ENCODE peak calls at places on chromosome 13, in nine cellular contexts. One of them, this sample, is unnamed.

GRCh38 chr13:91381371-91381770 is 17.1 kb upstream of the GPC5 start:
- DNase-seq in Karpas-422: peak
- DNase-seq in GM04503: no peak
- DNase-seq in cerebellar nuclear complex: no peak
- DNase-seq in NCI-H1092: no peak
- DNase-seq in kidney tubule cell: peak
- DNase-seq in cardiac muscle cell: peak
- DNase-seq in stimulated activated CD8-positive, alpha-beta memory T cell treated with anti-CD3 and anti-CD28 coated beads, Interleukin-12 subunit alpha, Interleukin-12 subunit beta, amount 100 ng/mL, for 4 hours: no peak
- DNase-seq in pancreas: no peak
- DNase-seq in this sample: no peak

GRCh38 chr13:24668955-24669354 is 11.3 kb upstream of the ATP12A start:
- DNase-seq in GM04503: no peak
- DNase-seq in cardiac muscle cell: no peak
- DNase-seq in Karpas-422: peak
- DNase-seq in cerebellar nuclear complex: no peak
- DNase-seq in NCI-H1092: no peak
- DNase-seq in stimulated activated CD8-positive, alpha-beta memory T cell treated with anti-CD3 and anti-CD28 coated beads, Interleukin-12 subunit alpha, Interleukin-12 subunit beta, amount 100 ng/mL, for 4 hours: no peak
- DNase-seq in kidney tubule cell: peak
- DNase-seq in pancreas: peak
- DNase-seq in this sample: no peak

GRCh38 chr13:31631071-31631470 is 108.3 kb upstream of the RXFP2 start:
- DNase-seq in NCI-H1092: no peak
- DNase-seq in GM04503: no peak
- DNase-seq in cardiac muscle cell: no peak
- DNase-seq in cerebellar nuclear complex: no peak
- DNase-seq in stimulated activated CD8-positive, alpha-beta memory T cell treated with anti-CD3 and anti-CD28 coated beads, Interleukin-12 subunit alpha, Interleukin-12 subunit beta, amount 100 ng/mL, for 4 hours: no peak
- DNase-seq in kidney tubule cell: no peak
- DNase-seq in Karpas-422: no peak
- DNase-seq in pancreas: no peak
- DNase-seq in this sample: no peak

GRCh38 chr13:109655206-109655600 is 131.2 kb downstream of the IRS2 start:
- DNase-seq in GM04503: no peak
- DNase-seq in stimulated activated CD8-positive, alpha-beta memory T cell treated with anti-CD3 and anti-CD28 coated beads, Interleukin-12 subunit alpha, Interleukin-12 subunit beta, amount 100 ng/mL, for 4 hours: no peak
- DNase-seq in pancreas: no peak
- DNase-seq in cerebellar nuclear complex: no peak
- DNase-seq in kidney tubule cell: no peak
- DNase-seq in cardiac muscle cell: no peak
- DNase-seq in NCI-H1092: no peak
- DNase-seq in Karpas-422: no peak
- DNase-seq in this sample: no peak

GRCh38 chr13:92716749-92717148 is 509.9 kb upstream of the GPC6 start:
- DNase-seq in cardiac muscle cell: no peak
- DNase-seq in Karpas-422: no peak
- DNase-seq in pancreas: no peak
- DNase-seq in stimulated activated CD8-positive, alpha-beta memory T cell treated with anti-CD3 and anti-CD28 coated beads, Interleukin-12 subunit alpha, Interleukin-12 subunit beta, amount 100 ng/mL, for 4 hours: no peak
- DNase-seq in GM04503: no peak
- DNase-seq in cerebellar nuclear complex: no peak
- DNase-seq in NCI-H1092: no peak
- DNase-seq in kidney tubule cell: peak
- DNase-seq in this sample: no peak

GRCh38 chr13:83975668-83976165 is 93.4 kb upstream of the SLITRK1 start:
- DNase-seq in cerebellar nuclear complex: no peak
- DNase-seq in NCI-H1092: no peak
- DNase-seq in stimulated activated CD8-positive, alpha-beta memory T cell treated with anti-CD3 and anti-CD28 coated beads, Interleukin-12 subunit alpha, Interleukin-12 subunit beta, amount 100 ng/mL, for 4 hours: no peak
- DNase-seq in GM04503: no peak
- DNase-seq in Karpas-422: no peak
- DNase-seq in kidney tubule cell: no peak
- DNase-seq in pancreas: no peak
- DNase-seq in cardiac muscle cell: no peak
- DNase-seq in this sample: no peak

GRCh38 chr13:84096221-84096620 is 213.9 kb upstream of the SLITRK1 start:
- DNase-seq in kidney tubule cell: no peak
- DNase-seq in Karpas-422: no peak
- DNase-seq in stimulated activated CD8-positive, alpha-beta memory T cell treated with anti-CD3 and anti-CD28 coated beads, Interleukin-12 subunit alpha, Interleukin-12 subunit beta, amount 100 ng/mL, for 4 hours: no peak
- DNase-seq in pancreas: no peak
- DNase-seq in cardiac muscle cell: no peak
- DNase-seq in cerebellar nuclear complex: no peak
- DNase-seq in NCI-H1092: no peak
- DNase-seq in GM04503: no peak
- DNase-seq in this sample: no peak

GRCh38 chr13:39406688-39407087 is 196.3 kb downstream of the LHFPL6 start:
- DNase-seq in Karpas-422: peak
- DNase-seq in cardiac muscle cell: no peak
- DNase-seq in stimulated activated CD8-positive, alpha-beta memory T cell treated with anti-CD3 and anti-CD28 coated beads, Interleukin-12 subunit alpha, Interleukin-12 subunit beta, amount 100 ng/mL, for 4 hours: no peak
- DNase-seq in kidney tubule cell: peak
- DNase-seq in pancreas: no peak
- DNase-seq in GM04503: no peak
- DNase-seq in NCI-H1092: no peak
- DNase-seq in cerebellar nuclear complex: no peak
- DNase-seq in this sample: no peak

GRCh38 chr13:21871919-21872318 is 201.0 kb downstream of the FGF9 start:
- DNase-seq in cardiac muscle cell: no peak
- DNase-seq in cerebellar nuclear complex: no peak
- DNase-seq in NCI-H1092: no peak
- DNase-seq in kidney tubule cell: peak
- DNase-seq in Karpas-422: no peak
- DNase-seq in GM04503: no peak
- DNase-seq in pancreas: no peak
- DNase-seq in stimulated activated CD8-positive, alpha-beta memory T cell treated with anti-CD3 and anti-CD28 coated beads, Interleukin-12 subunit alpha, Interleukin-12 subunit beta, amount 100 ng/mL, for 4 hours: no peak
- DNase-seq in this sample: no peak

GRCh38 chr13:95438297-95438696 is 114.2 kb upstream of the CLDN10 start:
- DNase-seq in NCI-H1092: no peak
- DNase-seq in kidney tubule cell: no peak
- DNase-seq in GM04503: no peak
- DNase-seq in pancreas: no peak
- DNase-seq in cardiac muscle cell: no peak
- DNase-seq in stimulated activated CD8-positive, alpha-beta memory T cell treated with anti-CD3 and anti-CD28 coated beads, Interleukin-12 subunit alpha, Interleukin-12 subunit beta, amount 100 ng/mL, for 4 hours: no peak
- DNase-seq in cerebellar nuclear complex: no peak
- DNase-seq in Karpas-422: no peak
- DNase-seq in this sample: no peak

GRCh38 chr13:40245567-40245966 is 420.9 kb downstream of the FOXO1 start:
- DNase-seq in Karpas-422: no peak
- DNase-seq in GM04503: no peak
- DNase-seq in kidney tubule cell: no peak
- DNase-seq in stimulated activated CD8-positive, alpha-beta memory T cell treated with anti-CD3 and anti-CD28 coated beads, Interleukin-12 subunit alpha, Interleukin-12 subunit beta, amount 100 ng/mL, for 4 hours: no peak
- DNase-seq in cardiac muscle cell: no peak
- DNase-seq in cerebellar nuclear complex: no peak
- DNase-seq in pancreas: no peak
- DNase-seq in NCI-H1092: no peak
- DNase-seq in this sample: no peak

GRCh38 chr13:110985570-110985969 is 70.7 kb upstream of the ANKRD10 start:
- DNase-seq in Karpas-422: no peak
- DNase-seq in NCI-H1092: no peak
- DNase-seq in GM04503: no peak
- DNase-seq in kidney tubule cell: no peak
- DNase-seq in cardiac muscle cell: no peak
- DNase-seq in stimulated activated CD8-positive, alpha-beta memory T cell treated with anti-CD3 and anti-CD28 coated beads, Interleukin-12 subunit alpha, Interleukin-12 subunit beta, amount 100 ng/mL, for 4 hours: no peak
- DNase-seq in pancreas: no peak
- DNase-seq in cerebellar nuclear complex: no peak
- DNase-seq in this sample: no peak

GRCh38 chr13:36214163-36214921 is at the start of gene SOHLH2:
- DNase-seq in stimulated activated CD8-positive, alpha-beta memory T cell treated with anti-CD3 and anti-CD28 coated beads, Interleukin-12 subunit alpha, Interleukin-12 subunit beta, amount 100 ng/mL, for 4 hours: no peak
- DNase-seq in kidney tubule cell: no peak
- DNase-seq in cardiac muscle cell: no peak
- DNase-seq in NCI-H1092: no peak
- DNase-seq in GM04503: no peak
- DNase-seq in cerebellar nuclear complex: no peak
- DNase-seq in Karpas-422: no peak
- DNase-seq in pancreas: no peak
- DNase-seq in this sample: no peak

GRCh38 chr13:67763316-67763715 is 533.2 kb upstream of the PCDH9 start:
- DNase-seq in cardiac muscle cell: no peak
- DNase-seq in NCI-H1092: no peak
- DNase-seq in kidney tubule cell: no peak
- DNase-seq in stimulated activated CD8-positive, alpha-beta memory T cell treated with anti-CD3 and anti-CD28 coated beads, Interleukin-12 subunit alpha, Interleukin-12 subunit beta, amount 100 ng/mL, for 4 hours: no peak
- DNase-seq in pancreas: no peak
- DNase-seq in GM04503: no peak
- DNase-seq in Karpas-422: no peak
- DNase-seq in cerebellar nuclear complex: no peak
- DNase-seq in this sample: no peak

GRCh38 chr13:25652764-25653163 is 281.0 kb downstream of the ATP8A2 start:
- DNase-seq in cardiac muscle cell: no peak
- DNase-seq in GM04503: no peak
- DNase-seq in stimulated activated CD8-positive, alpha-beta memory T cell treated with anti-CD3 and anti-CD28 coated beads, Interleukin-12 subunit alpha, Interleukin-12 subunit beta, amount 100 ng/mL, for 4 hours: no peak
- DNase-seq in cerebellar nuclear complex: no peak
- DNase-seq in pancreas: no peak
- DNase-seq in Karpas-422: no peak
- DNase-seq in NCI-H1092: no peak
- DNase-seq in kidney tubule cell: peak
- DNase-seq in this sample: peak

GRCh38 chr13:44230736-44231135 is 142.9 kb upstream of the SERP2 start:
- DNase-seq in GM04503: no peak
- DNase-seq in NCI-H1092: no peak
- DNase-seq in pancreas: no peak
- DNase-seq in cardiac muscle cell: no peak
- DNase-seq in stimulated activated CD8-positive, alpha-beta memory T cell treated with anti-CD3 and anti-CD28 coated beads, Interleukin-12 subunit alpha, Interleukin-12 subunit beta, amount 100 ng/mL, for 4 hours: no peak
- DNase-seq in Karpas-422: no peak
- DNase-seq in kidney tubule cell: no peak
- DNase-seq in cerebellar nuclear complex: no peak
- DNase-seq in this sample: no peak

GRCh38 chr13:73833331-73834070 is 300.7 kb downstream of the KLF12 start:
- DNase-seq in cerebellar nuclear complex: no peak
- DNase-seq in GM04503: no peak
- DNase-seq in NCI-H1092: no peak
- DNase-seq in kidney tubule cell: no peak
- DNase-seq in pancreas: no peak
- DNase-seq in cardiac muscle cell: no peak
- DNase-seq in stimulated activated CD8-positive, alpha-beta memory T cell treated with anti-CD3 and anti-CD28 coated beads, Interleukin-12 subunit alpha, Interleukin-12 subunit beta, amount 100 ng/mL, for 4 hours: no peak
- DNase-seq in Karpas-422: no peak
- DNase-seq in this sample: no peak

GRCh38 chr13:77507931-77508776 is 27.4 kb upstream of the SCEL start:
- DNase-seq in GM04503: peak
- DNase-seq in pancreas: no peak
- DNase-seq in kidney tubule cell: peak
- DNase-seq in cerebellar nuclear complex: no peak
- DNase-seq in cardiac muscle cell: no peak
- DNase-seq in Karpas-422: no peak
- DNase-seq in NCI-H1092: peak
- DNase-seq in stimulated activated CD8-positive, alpha-beta memory T cell treated with anti-CD3 and anti-CD28 coated beads, Interleukin-12 subunit alpha, Interleukin-12 subunit beta, amount 100 ng/mL, for 4 hours: no peak
- DNase-seq in this sample: no peak

GRCh38 chr13:27419333-27419732 is 5.1 kb upstream of the GTF3A start:
- DNase-seq in stimulated activated CD8-positive, alpha-beta memory T cell treated with anti-CD3 and anti-CD28 coated beads, Interleukin-12 subunit alpha, Interleukin-12 subunit beta, amount 100 ng/mL, for 4 hours: no peak
- DNase-seq in cerebellar nuclear complex: no peak
- DNase-seq in kidney tubule cell: peak
- DNase-seq in Karpas-422: no peak
- DNase-seq in cardiac muscle cell: no peak
- DNase-seq in NCI-H1092: no peak
- DNase-seq in pancreas: no peak
- DNase-seq in GM04503: no peak
- DNase-seq in this sample: no peak

GRCh38 chr13:98998831-98999634 is 21.2 kb upstream of the DOCK9 start:
- DNase-seq in stimulated activated CD8-positive, alpha-beta memory T cell treated with anti-CD3 and anti-CD28 coated beads, Interleukin-12 subunit alpha, Interleukin-12 subunit beta, amount 100 ng/mL, for 4 hours: no peak
- DNase-seq in cardiac muscle cell: no peak
- DNase-seq in kidney tubule cell: peak
- DNase-seq in cerebellar nuclear complex: no peak
- DNase-seq in Karpas-422: no peak
- DNase-seq in NCI-H1092: no peak
- DNase-seq in pancreas: no peak
- DNase-seq in GM04503: no peak
- DNase-seq in this sample: no peak

GRCh38 chr13:109743706-109744453 is 42.5 kb downstream of the IRS2 start:
- DNase-seq in stimulated activated CD8-positive, alpha-beta memory T cell treated with anti-CD3 and anti-CD28 coated beads, Interleukin-12 subunit alpha, Interleukin-12 subunit beta, amount 100 ng/mL, for 4 hours: no peak
- DNase-seq in cardiac muscle cell: peak
- DNase-seq in kidney tubule cell: peak
- DNase-seq in Karpas-422: no peak
- DNase-seq in pancreas: no peak
- DNase-seq in cerebellar nuclear complex: no peak
- DNase-seq in NCI-H1092: no peak
- DNase-seq in GM04503: no peak
- DNase-seq in this sample: peak

GRCh38 chr13:72536668-72537399 is 190.6 kb downstream of the MZT1 start:
- DNase-seq in pancreas: peak
- DNase-seq in cardiac muscle cell: peak
- DNase-seq in Karpas-422: no peak
- DNase-seq in kidney tubule cell: peak
- DNase-seq in GM04503: no peak
- DNase-seq in stimulated activated CD8-positive, alpha-beta memory T cell treated with anti-CD3 and anti-CD28 coated beads, Interleukin-12 subunit alpha, Interleukin-12 subunit beta, amount 100 ng/mL, for 4 hours: no peak
- DNase-seq in NCI-H1092: peak
- DNase-seq in cerebellar nuclear complex: no peak
- DNase-seq in this sample: peak

GRCh38 chr13:111558700-111559088 is 238.3 kb downstream of the TEX29 start:
- DNase-seq in Karpas-422: no peak
- DNase-seq in NCI-H1092: no peak
- DNase-seq in cerebellar nuclear complex: no peak
- DNase-seq in pancreas: no peak
- DNase-seq in stimulated activated CD8-positive, alpha-beta memory T cell treated with anti-CD3 and anti-CD28 coated beads, Interleukin-12 subunit alpha, Interleukin-12 subunit beta, amount 100 ng/mL, for 4 hours: no peak
- DNase-seq in GM04503: no peak
- DNase-seq in cardiac muscle cell: no peak
- DNase-seq in kidney tubule cell: no peak
- DNase-seq in this sample: no peak

GRCh38 chr13:29383476-29383875 is 212.0 kb downstream of the SLC7A1 start:
- DNase-seq in cerebellar nuclear complex: no peak
- DNase-seq in cardiac muscle cell: no peak
- DNase-seq in kidney tubule cell: no peak
- DNase-seq in GM04503: no peak
- DNase-seq in pancreas: no peak
- DNase-seq in Karpas-422: no peak
- DNase-seq in NCI-H1092: no peak
- DNase-seq in stimulated activated CD8-positive, alpha-beta memory T cell treated with anti-CD3 and anti-CD28 coated beads, Interleukin-12 subunit alpha, Interleukin-12 subunit beta, amount 100 ng/mL, for 4 hours: no peak
- DNase-seq in this sample: no peak

GRCh38 chr13:106619688-106620555 is 52.0 kb upstream of the ARGLU1 start:
- DNase-seq in kidney tubule cell: peak
- DNase-seq in pancreas: no peak
- DNase-seq in NCI-H1092: peak
- DNase-seq in stimulated activated CD8-positive, alpha-beta memory T cell treated with anti-CD3 and anti-CD28 coated beads, Interleukin-12 subunit alpha, Interleukin-12 subunit beta, amount 100 ng/mL, for 4 hours: no peak
- DNase-seq in cerebellar nuclear complex: no peak
- DNase-seq in cardiac muscle cell: peak
- DNase-seq in GM04503: no peak
- DNase-seq in Karpas-422: peak
- DNase-seq in this sample: no peak

GRCh38 chr13:36357692-36358091 is 11.5 kb upstream of the SPART start:
- DNase-seq in cardiac muscle cell: no peak
- DNase-seq in GM04503: no peak
- DNase-seq in NCI-H1092: no peak
- DNase-seq in stimulated activated CD8-positive, alpha-beta memory T cell treated with anti-CD3 and anti-CD28 coated beads, Interleukin-12 subunit alpha, Interleukin-12 subunit beta, amount 100 ng/mL, for 4 hours: no peak
- DNase-seq in kidney tubule cell: peak
- DNase-seq in cerebellar nuclear complex: no peak
- DNase-seq in Karpas-422: no peak
- DNase-seq in pancreas: no peak
- DNase-seq in this sample: no peak

GRCh38 chr13:75226755-75227435 is 255.1 kb downstream of the TBC1D4 start:
- DNase-seq in Karpas-422: no peak
- DNase-seq in pancreas: no peak
- DNase-seq in cerebellar nuclear complex: no peak
- DNase-seq in cardiac muscle cell: no peak
- DNase-seq in stimulated activated CD8-positive, alpha-beta memory T cell treated with anti-CD3 and anti-CD28 coated beads, Interleukin-12 subunit alpha, Interleukin-12 subunit beta, amount 100 ng/mL, for 4 hours: no peak
- DNase-seq in kidney tubule cell: peak
- DNase-seq in GM04503: peak
- DNase-seq in NCI-H1092: no peak
- DNase-seq in this sample: peak

GRCh38 chr13:20689291-20689690 is 14.2 kb upstream of the IL17D start:
- DNase-seq in NCI-H1092: no peak
- DNase-seq in cardiac muscle cell: no peak
- DNase-seq in GM04503: no peak
- DNase-seq in Karpas-422: no peak
- DNase-seq in kidney tubule cell: no peak
- DNase-seq in stimulated activated CD8-positive, alpha-beta memory T cell treated with anti-CD3 and anti-CD28 coated beads, Interleukin-12 subunit alpha, Interleukin-12 subunit beta, amount 100 ng/mL, for 4 hours: no peak
- DNase-seq in cerebellar nuclear complex: no peak
- DNase-seq in pancreas: no peak
- DNase-seq in this sample: no peak

GRCh38 chr13:26759907-26760834 is at the start of gene GPR12:
- DNase-seq in stimulated activated CD8-positive, alpha-beta memory T cell treated with anti-CD3 and anti-CD28 coated beads, Interleukin-12 subunit alpha, Interleukin-12 subunit beta, amount 100 ng/mL, for 4 hours: no peak
- DNase-seq in cardiac muscle cell: peak
- DNase-seq in pancreas: no peak
- DNase-seq in cerebellar nuclear complex: no peak
- DNase-seq in GM04503: no peak
- DNase-seq in kidney tubule cell: no peak
- DNase-seq in NCI-H1092: peak
- DNase-seq in Karpas-422: no peak
- DNase-seq in this sample: no peak

GRCh38 chr13:70375718-70376117 is 267.5 kb upstream of the KLHL1 start:
- DNase-seq in cardiac muscle cell: no peak
- DNase-seq in cerebellar nuclear complex: no peak
- DNase-seq in GM04503: no peak
- DNase-seq in kidney tubule cell: no peak
- DNase-seq in Karpas-422: no peak
- DNase-seq in stimulated activated CD8-positive, alpha-beta memory T cell treated with anti-CD3 and anti-CD28 coated beads, Interleukin-12 subunit alpha, Interleukin-12 subunit beta, amount 100 ng/mL, for 4 hours: no peak
- DNase-seq in NCI-H1092: no peak
- DNase-seq in pancreas: no peak
- DNase-seq in this sample: no peak

This sample was measured in epithelial cell of proximal tubule.